ENCODE peak calls at places on chromosome 15, in nine cellular contexts. N is GM06990, R is left lung, P is DMS79, D is amniotic stem cell, Z is adrenal gland, O is Panc1, V is Calu3, Q is aorta. K is an unnamed sample.

GRCh38 chr15:77409259-77410156 is 10.4 kb downstream of the PEAK1 start:
- DNase-seq in N (peak; percentile 57), R (no peak), P (no peak), D (no peak), Z (no peak), O (no peak), V (no peak), Q (no peak), K (peak; percentile 15)

GRCh38 chr15:100705841-100706240 is 103.5 kb downstream of the ASB7 start:
- DNase-seq in N (no peak), R (no peak), P (no peak), D (no peak), Z (no peak), O (no peak), V (no peak), Q (peak; percentile 44), K (no peak)

GRCh38 chr15:59168536-59168935 is 38.1 kb upstream of the LDHAL6B start:
- DNase-seq in N (no peak), R (no peak), P (no peak), D (no peak), Z (no peak), O (no peak), V (no peak), Q (no peak), K (peak; percentile 43)

GRCh38 chr15:79434361-79434760 is 2.2 kb downstream of the MINAR1 start:
- DNase-seq in N (no peak), R (no peak), P (no peak), D (no peak), Z (no peak), O (no peak), V (no peak), Q (no peak), K (no peak)

GRCh38 chr15:88247914-88248313 is 8.6 kb downstream of the NTRK3 start:
- DNase-seq in N (no peak), R (no peak), P (no peak), D (no peak), Z (no peak), O (no peak), V (no peak), Q (no peak), K (peak; percentile 41)

GRCh38 chr15:43794269-43795037 is 2.3 kb downstream of the SERF2 start:
- DNase-seq in N (no peak), R (no peak), P (no peak), D (no peak), Z (no peak), O (no peak), V (no peak), Q (no peak), K (peak; percentile 92)

GRCh38 chr15:71758716-71759115 is 51.6 kb upstream of the NR2E3 start:
- DNase-seq in N (no peak), R (no peak), P (no peak), D (no peak), Z (no peak), O (no peak), V (no peak), Q (no peak), K (no peak)

GRCh38 chr15:99451484-99451883 is 114.3 kb upstream of the MEF2A start:
- DNase-seq in N (no peak), R (no peak), P (no peak), D (no peak), Z (no peak), O (no peak), V (no peak), Q (peak; percentile 58), K (no peak)

GRCh38 chr15:75531041-75531450 is 48.1 kb downstream of the PTPN9 start:
- DNase-seq in N (no peak), R (no peak), P (no peak), D (no peak), Z (peak; percentile 64), O (no peak), V (no peak), Q (no peak), K (peak; percentile 68)

GRCh38 chr15:41507820-41508290 is 5.8 kb downstream of the LTK start:
- DNase-seq in N (no peak), R (no peak), P (no peak), D (no peak), Z (peak; percentile 47), O (no peak), V (no peak), Q (no peak), K (no peak)

GRCh38 chr15:73754461-73754860 is 1.3 kb upstream of the INSYN1 start:
- DNase-seq in N (no peak), R (no peak), P (no peak), D (no peak), Z (no peak), O (no peak), V (no peak), Q (no peak), K (no peak)

GRCh38 chr15:88606437-88606794 is 14.7 kb upstream of the AEN start:
- DNase-seq in N (no peak), R (no peak), P (no peak), D (no peak), Z (no peak), O (no peak), V (no peak), Q (no peak), K (no peak)

GRCh38 chr15:56244811-56245576 is 1.3 kb upstream of the RFX7 start:
- DNase-seq in N (peak; percentile 67), R (no peak), P (no peak), D (no peak), Z (peak; percentile 37), O (no peak), V (peak; percentile 20), Q (peak; percentile 72), K (peak; percentile 71)

GRCh38 chr15:40960926-40961325 is 7.7 kb downstream of the CHAC1 start:
- DNase-seq in N (no peak), R (peak; percentile 74), P (no peak), D (no peak), Z (no peak), O (no peak), V (peak; percentile 74), Q (no peak), K (no peak)

GRCh38 chr15:25179673-25180511 is 225.1 kb downstream of the SNRPN start:
- DNase-seq in N (no peak), R (peak; percentile 29), P (no peak), D (no peak), Z (no peak), O (no peak), V (no peak), Q (no peak), K (no peak)

GRCh38 chr15:100911086-100911485 is 8.1 kb upstream of the LRRK1 start:
- DNase-seq in N (no peak), R (no peak), P (no peak), D (no peak), Z (no peak), O (no peak), V (no peak), Q (peak; percentile 39), K (no peak)

GRCh38 chr15:75776075-75776443 is 63.4 kb upstream of the CSPG4 start:
- DNase-seq in N (no peak), R (no peak), P (no peak), D (no peak), Z (no peak), O (no peak), V (peak; percentile 25), Q (no peak), K (peak; percentile 53)

GRCh38 chr15:98878862-98879261 is 128.7 kb downstream of the PGPEP1L start:
- DNase-seq in N (no peak), R (no peak), P (no peak), D (no peak), Z (no peak), O (no peak), V (no peak), Q (no peak), K (no peak)

GRCh38 chr15:74955796-74956647 is 550 bp downstream of the RPP25 start:
- DNase-seq in N (peak; percentile 80), R (peak; percentile 88), P (peak; percentile 26), D (no peak), Z (peak; percentile 82), O (no peak), V (peak; percentile 83), Q (peak; percentile 92), K (peak; percentile 27)

GRCh38 chr15:26838742-26839460 is 28.0 kb upstream of the GABRA5 start:
- DNase-seq in N (no peak), R (no peak), P (no peak), D (no peak), Z (no peak), O (no peak), V (no peak), Q (no peak), K (no peak)